ENCODE peak calls at places on chromosomes 6 and 20, in nine cellular contexts. K, L, Q, Y, M, P, H, G and B are unnamed samples.

GRCh38 chr20:62400021-62400420 is 7.1 kb downstream of the CABLES2 start:
- DNase-seq in Y (peak; percentile 56), L (no peak), K (no peak), P (no peak), H (no peak), G (no peak), Q (no peak), M (peak; percentile 46), B (no peak)

GRCh38 chr20:1711826-1712601 is 54.4 kb upstream of the SIRPG start:
- DNase-seq in P (no peak), Q (no peak), G (no peak), H (no peak), M (no peak), K (no peak), Y (no peak), L (no peak), B (no peak)

GRCh38 chr6:94464018-94464510 is 1044.7 kb upstream of the EPHA7 start:
- DNase-seq in H (no peak), G (no peak), Q (no peak), Y (no peak), P (no peak), L (no peak), K (no peak), M (peak; percentile 4), B (no peak)

GRCh38 chr6:169863149-169863525 is 111.7 kb downstream of the ERMARD start:
- DNase-seq in L (no peak), Q (no peak), Y (peak; percentile 75), H (peak; percentile 32), M (no peak), K (no peak), G (peak; percentile 33), P (no peak), B (no peak)

GRCh38 chr6:128464790-128465189 is 55.6 kb downstream of the PTPRK start:
- DNase-seq in Q (no peak), H (no peak), P (no peak), K (no peak), G (no peak), L (no peak), M (peak; percentile 59), Y (no peak), B (no peak)

GRCh38 chr20:34997171-34997570 is 41.5 kb downstream of the MYH7B start:
- DNase-seq in M (no peak), L (no peak), K (no peak), H (no peak), G (peak; percentile 29), Q (no peak), P (no peak), Y (no peak), B (no peak)

GRCh38 chr6:137798846-137799245 is 68.2 kb upstream of the TNFAIP3 start:
- DNase-seq in L (no peak), Y (no peak), G (no peak), P (peak; percentile 59), Q (no peak), H (no peak), M (no peak), K (no peak), B (peak; percentile 72)

GRCh38 chr20:41380551-41381262 is 14.1 kb upstream of the EMILIN3 start:
- DNase-seq in H (no peak), G (no peak), Y (no peak), Q (no peak), M (no peak), L (no peak), P (no peak), K (no peak), B (no peak)

GRCh38 chr6:33880104-33880678 is 76.4 kb upstream of the MLN start:
- DNase-seq in Q (no peak), K (no peak), L (no peak), Y (no peak), M (no peak), P (no peak), H (no peak), G (no peak), B (no peak)

GRCh38 chr6:12555781-12556180 is 160.8 kb upstream of the PHACTR1 start:
- DNase-seq in Y (no peak), Q (no peak), L (no peak), M (no peak), K (no peak), P (no peak), G (no peak), H (no peak), B (no peak)

GRCh38 chr20:10935658-10936057 is 261.9 kb upstream of the JAG1 start:
- DNase-seq in M (no peak), G (no peak), L (no peak), H (no peak), K (no peak), Y (no peak), Q (no peak), P (no peak), B (no peak)

GRCh38 chr6:18640134-18640533 is 253.0 kb downstream of the RNF144B start:
- DNase-seq in G (no peak), P (no peak), L (no peak), Y (no peak), K (no peak), H (no peak), Q (no peak), M (no peak), B (no peak)

GRCh38 chr6:77633471-77633870 is 19.4 kb upstream of the MEI4 start:
- DNase-seq in K (no peak), P (no peak), M (no peak), L (no peak), H (no peak), G (no peak), Q (no peak), Y (no peak), B (no peak)

GRCh38 chr20:47356220-47356525 is 326 bp downstream of the ZMYND8 start:
- DNase-seq in Q (no peak), M (peak; percentile 65), P (no peak), K (no peak), L (no peak), G (no peak), Y (no peak), H (no peak), B (no peak)

GRCh38 chr6:3422457-3422816 is 34.4 kb downstream of the SLC22A23 start:
- DNase-seq in G (no peak), M (no peak), Q (no peak), P (no peak), L (no peak), H (no peak), K (no peak), Y (no peak), B (no peak)